ENCODE peak calls at places on chromosomes 2 and 18, in five cellular contexts. One of them, this sample, is unnamed.

GRCh38 chr18:5197032-5197434 is at the start of gene AKAIN1:
- DNase-seq in transverse colon: peak
- DNase-seq in GM23248: peak
- DNase-seq in osteoblast: peak
- DNase-seq in A549: no peak
- DNase-seq in this sample: peak

GRCh38 chr2:126885701-126886121 is 13.0 kb upstream of the TEX51 start:
- DNase-seq in transverse colon: no peak
- DNase-seq in GM23248: peak
- DNase-seq in osteoblast: peak
- DNase-seq in A549: no peak
- DNase-seq in this sample: no peak

GRCh38 chr2:38178556-38179419 is 102.8 kb upstream of the CYP1B1 start:
- DNase-seq in transverse colon: no peak
- DNase-seq in GM23248: peak
- DNase-seq in osteoblast: no peak
- DNase-seq in A549: peak
- DNase-seq in this sample: peak

GRCh38 chr2:75503048-75503607 is 57.6 kb downstream of the EVA1A start:
- DNase-seq in transverse colon: no peak
- DNase-seq in GM23248: peak
- DNase-seq in osteoblast: peak
- DNase-seq in A549: peak
- DNase-seq in this sample: peak

GRCh38 chr2:102621630-102622029 is 2.3 kb downstream of the SLC9A2 start:
- DNase-seq in transverse colon: no peak
- DNase-seq in GM23248: no peak
- DNase-seq in osteoblast: no peak
- DNase-seq in A549: no peak
- DNase-seq in this sample: no peak

GRCh38 chr2:20453087-20453486 is 6.2 kb downstream of the RHOB start:
- DNase-seq in transverse colon: no peak
- DNase-seq in GM23248: no peak
- DNase-seq in osteoblast: no peak
- DNase-seq in A549: no peak
- DNase-seq in this sample: no peak

GRCh38 chr2:104620840-104621239 is 233.1 kb upstream of the POU3F3 start:
- DNase-seq in transverse colon: no peak
- DNase-seq in GM23248: no peak
- DNase-seq in osteoblast: no peak
- DNase-seq in A549: no peak
- DNase-seq in this sample: no peak

GRCh38 chr18:73842795-73843394 is 304.7 kb downstream of the FBXO15 start:
- DNase-seq in transverse colon: peak
- DNase-seq in GM23248: peak
- DNase-seq in osteoblast: peak
- DNase-seq in A549: peak
- DNase-seq in this sample: peak

GRCh38 chr2:119719261-119719627 is 40.2 kb downstream of the TMEM177 start:
- DNase-seq in transverse colon: no peak
- DNase-seq in GM23248: no peak
- DNase-seq in osteoblast: no peak
- DNase-seq in A549: no peak
- DNase-seq in this sample: no peak

GRCh38 chr2:159456500-159457426 is 159.6 kb downstream of the BAZ2B start:
- DNase-seq in transverse colon: no peak
- DNase-seq in GM23248: no peak
- DNase-seq in osteoblast: peak
- DNase-seq in A549: no peak
- DNase-seq in this sample: no peak

GRCh38 chr2:12493031-12493513 is 223.7 kb upstream of the TRIB2 start:
- DNase-seq in transverse colon: no peak
- DNase-seq in GM23248: peak
- DNase-seq in osteoblast: peak
- DNase-seq in A549: no peak
- DNase-seq in this sample: peak

GRCh38 chr18:67467188-67467587 is 49.3 kb downstream of the DSEL start:
- DNase-seq in transverse colon: no peak
- DNase-seq in GM23248: no peak
- DNase-seq in osteoblast: no peak
- DNase-seq in A549: no peak
- DNase-seq in this sample: no peak

GRCh38 chr2:127961729-127962128 is 66.1 kb downstream of the SAP130 start:
- DNase-seq in transverse colon: no peak
- DNase-seq in GM23248: no peak
- DNase-seq in osteoblast: no peak
- DNase-seq in A549: no peak
- DNase-seq in this sample: no peak

GRCh38 chr18:78914586-78914935 is 65.1 kb upstream of the SALL3 start:
- DNase-seq in transverse colon: no peak
- DNase-seq in GM23248: no peak
- DNase-seq in osteoblast: peak
- DNase-seq in A549: no peak
- DNase-seq in this sample: no peak

GRCh38 chr2:149743842-149744468 is 156.4 kb upstream of the MMADHC start:
- DNase-seq in transverse colon: no peak
- DNase-seq in GM23248: peak
- DNase-seq in osteoblast: peak
- DNase-seq in A549: peak
- DNase-seq in this sample: peak

GRCh38 chr2:29699045-29699444 is 222.3 kb downstream of the ALK start:
- DNase-seq in transverse colon: no peak
- DNase-seq in GM23248: no peak
- DNase-seq in osteoblast: no peak
- DNase-seq in A549: no peak
- DNase-seq in this sample: no peak

GRCh38 chr2:58709687-58710354 is 468.7 kb upstream of the FANCL start:
- DNase-seq in transverse colon: no peak
- DNase-seq in GM23248: no peak
- DNase-seq in osteoblast: no peak
- DNase-seq in A549: no peak
- DNase-seq in this sample: no peak

GRCh38 chr2:232860593-232861241 is 9.3 kb upstream of the SNORC start:
- DNase-seq in transverse colon: no peak
- DNase-seq in GM23248: no peak
- DNase-seq in osteoblast: peak
- DNase-seq in A549: no peak
- DNase-seq in this sample: peak

GRCh38 chr2:210224660-210225460 is at the start of gene ACADL:
- DNase-seq in transverse colon: peak
- DNase-seq in GM23248: peak
- DNase-seq in osteoblast: peak
- DNase-seq in A549: peak
- DNase-seq in this sample: peak
- H3K4me3 ChIP-seq in transverse colon: peak
- H3K4me3 ChIP-seq in GM23248: peak
- H3K4me3 ChIP-seq in osteoblast: peak
- H3K4me3 ChIP-seq in A549: peak
- H3K4me3 ChIP-seq in this sample: peak

GRCh38 chr18:37483984-37484892 is 81.4 kb downstream of the CELF4 start:
- DNase-seq in transverse colon: no peak
- DNase-seq in GM23248: no peak
- DNase-seq in osteoblast: peak
- DNase-seq in A549: no peak
- DNase-seq in this sample: no peak
- H3K4me3 ChIP-seq in transverse colon: no peak
- H3K4me3 ChIP-seq in GM23248: no peak
- H3K4me3 ChIP-seq in osteoblast: no peak
- H3K4me3 ChIP-seq in A549: no peak
- H3K4me3 ChIP-seq in this sample: no peak

GRCh38 chr2:234954551-234954992 is 2.8 kb downstream of the SH3BP4 start:
- DNase-seq in transverse colon: no peak
- DNase-seq in GM23248: peak
- DNase-seq in osteoblast: no peak
- DNase-seq in A549: no peak
- DNase-seq in this sample: no peak
- H3K4me3 ChIP-seq in transverse colon: no peak
- H3K4me3 ChIP-seq in GM23248: peak
- H3K4me3 ChIP-seq in osteoblast: peak
- H3K4me3 ChIP-seq in A549: no peak
- H3K4me3 ChIP-seq in this sample: peak

GRCh38 chr2:15307526-15307925 is 253.6 kb downstream of the NBAS start:
- DNase-seq in transverse colon: no peak
- DNase-seq in GM23248: peak
- DNase-seq in osteoblast: no peak
- DNase-seq in A549: no peak
- DNase-seq in this sample: peak
- H3K4me3 ChIP-seq in transverse colon: no peak
- H3K4me3 ChIP-seq in GM23248: no peak
- H3K4me3 ChIP-seq in osteoblast: no peak
- H3K4me3 ChIP-seq in A549: no peak
- H3K4me3 ChIP-seq in this sample: no peak

DNA sequence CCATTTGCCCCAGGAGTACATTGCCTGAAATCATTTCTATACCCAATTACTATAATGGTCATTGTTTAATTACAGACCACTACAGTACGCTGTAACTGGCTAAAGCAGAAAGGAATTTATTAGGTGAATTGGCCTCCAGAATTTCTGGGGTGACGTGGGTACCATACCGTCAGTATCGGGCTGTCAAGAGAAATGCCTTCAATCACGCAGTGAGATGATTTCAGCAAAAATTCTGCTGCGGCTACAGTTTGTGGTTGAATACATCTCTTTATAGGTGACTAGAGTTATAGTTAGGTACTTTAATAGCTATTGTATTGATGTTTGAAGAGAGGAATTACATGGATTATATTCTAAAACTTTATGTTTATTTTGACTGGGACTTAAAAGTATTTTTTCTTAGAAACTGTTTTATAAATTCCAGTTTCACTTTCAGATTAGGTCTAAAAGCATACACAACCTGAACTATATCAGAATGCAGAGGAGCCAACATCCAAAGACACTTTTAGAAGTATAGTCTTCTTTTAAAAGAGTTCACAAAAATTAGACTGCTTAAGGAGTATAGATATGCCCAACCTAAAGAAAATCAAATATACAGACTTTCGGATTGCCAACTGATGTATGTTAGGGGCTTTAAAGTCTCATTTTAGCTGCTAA is 128.4 kb downstream of the TTC27 start:
- DNase-seq in transverse colon: no peak
- DNase-seq in GM23248: no peak
- DNase-seq in osteoblast: no peak
- DNase-seq in A549: no peak
- DNase-seq in this sample: no peak
- H3K4me3 ChIP-seq in transverse colon: no peak
- H3K4me3 ChIP-seq in GM23248: no peak
- H3K4me3 ChIP-seq in osteoblast: no peak
- H3K4me3 ChIP-seq in A549: no peak
- H3K4me3 ChIP-seq in this sample: no peak

GRCh38 chr18:47174545-47175116 is 1.5 kb downstream of the IER3IP1 start:
- DNase-seq in transverse colon: no peak
- DNase-seq in GM23248: peak
- DNase-seq in osteoblast: no peak
- DNase-seq in A549: peak
- DNase-seq in this sample: peak
- H3K4me3 ChIP-seq in transverse colon: peak
- H3K4me3 ChIP-seq in GM23248: peak
- H3K4me3 ChIP-seq in osteoblast: peak
- H3K4me3 ChIP-seq in A549: peak
- H3K4me3 ChIP-seq in this sample: peak

GRCh38 chr2:130836501-130837174 is at the start of gene ARHGEF4:
- DNase-seq in transverse colon: peak
- DNase-seq in GM23248: peak
- DNase-seq in osteoblast: no peak
- DNase-seq in A549: peak
- DNase-seq in this sample: peak
- H3K4me3 ChIP-seq in transverse colon: peak
- H3K4me3 ChIP-seq in GM23248: no peak
- H3K4me3 ChIP-seq in osteoblast: no peak
- H3K4me3 ChIP-seq in A549: peak
- H3K4me3 ChIP-seq in this sample: peak

DNA sequence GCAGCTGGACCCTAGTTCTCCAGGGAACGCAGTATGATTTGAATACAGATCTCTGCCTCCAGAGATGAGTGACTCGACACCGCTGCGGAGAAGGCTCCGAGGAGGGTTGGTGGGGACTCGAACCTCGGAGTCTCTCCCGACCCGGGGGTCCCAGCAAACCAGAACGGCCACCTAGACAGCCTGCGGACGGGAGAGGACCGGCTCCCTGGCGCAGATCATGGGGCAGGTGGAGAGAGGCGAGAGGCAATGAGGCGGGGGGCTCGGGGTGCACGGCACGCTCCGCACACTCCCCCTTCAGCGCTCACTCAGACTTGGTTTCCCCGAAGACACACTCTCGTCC is 12.6 kb downstream of the DYSF start:
- DNase-seq in transverse colon: no peak
- DNase-seq in GM23248: no peak
- DNase-seq in osteoblast: no peak
- DNase-seq in A549: no peak
- DNase-seq in this sample: no peak
- H3K4me3 ChIP-seq in transverse colon: peak
- H3K4me3 ChIP-seq in GM23248: peak
- H3K4me3 ChIP-seq in osteoblast: peak
- H3K4me3 ChIP-seq in A549: peak
- H3K4me3 ChIP-seq in this sample: peak

DNA sequence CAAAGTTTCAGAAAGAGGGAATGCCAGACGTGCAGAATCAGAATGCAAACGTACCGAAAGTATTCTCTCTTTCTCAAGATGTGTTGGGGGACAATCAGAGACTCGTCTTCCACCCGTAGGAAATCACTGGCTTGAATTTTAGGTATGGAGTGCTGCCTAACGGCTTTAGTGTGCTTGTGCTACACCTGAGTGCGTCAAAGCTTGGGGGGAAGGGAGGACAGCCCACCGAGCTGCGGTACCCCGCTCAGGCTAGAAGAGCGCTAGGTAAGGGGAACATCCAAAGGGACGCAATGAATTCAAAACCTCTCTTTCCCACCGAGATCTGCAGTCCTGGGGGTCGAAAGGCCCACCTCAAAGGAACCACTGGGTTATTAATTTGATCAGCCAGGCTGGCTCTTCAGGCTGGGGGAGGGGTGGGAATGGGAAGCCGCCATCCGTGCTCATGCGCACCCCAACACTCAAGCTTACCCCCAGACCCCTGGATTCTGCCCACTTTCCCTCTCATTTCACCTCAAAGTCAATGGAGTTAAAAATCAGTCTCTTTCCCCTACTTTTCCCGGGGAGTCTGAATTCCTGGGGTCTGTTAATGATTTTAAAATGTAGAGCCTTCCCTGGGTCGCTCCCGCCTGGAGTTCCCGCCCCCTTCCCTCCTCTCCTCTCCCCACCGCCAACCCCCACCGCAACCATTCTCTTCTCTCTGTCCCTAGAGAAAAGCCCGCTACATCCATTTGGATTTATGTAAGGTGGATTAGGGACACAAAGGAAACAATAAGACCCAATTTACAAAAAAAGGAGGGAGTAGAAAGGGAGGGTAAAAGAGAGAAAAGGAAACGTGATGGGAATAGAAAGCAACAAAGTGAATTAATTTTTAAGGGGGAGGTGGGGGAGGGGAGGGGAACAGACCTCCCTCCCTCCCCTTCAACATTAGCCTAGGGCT is 2.5 kb downstream of the EPHA4 start:
- DNase-seq in transverse colon: no peak
- DNase-seq in GM23248: no peak
- DNase-seq in osteoblast: no peak
- DNase-seq in A549: no peak
- DNase-seq in this sample: no peak
- H3K4me3 ChIP-seq in transverse colon: peak
- H3K4me3 ChIP-seq in GM23248: peak
- H3K4me3 ChIP-seq in osteoblast: no peak
- H3K4me3 ChIP-seq in A549: no peak
- H3K4me3 ChIP-seq in this sample: peak

GRCh38 chr2:68253211-68254068 is 1.1 kb upstream of the PPP3R1 start:
- DNase-seq in transverse colon: peak
- DNase-seq in GM23248: peak
- DNase-seq in osteoblast: peak
- DNase-seq in A549: peak
- DNase-seq in this sample: peak
- H3K4me3 ChIP-seq in transverse colon: peak
- H3K4me3 ChIP-seq in GM23248: peak
- H3K4me3 ChIP-seq in osteoblast: peak
- H3K4me3 ChIP-seq in A549: peak
- H3K4me3 ChIP-seq in this sample: peak